ENCODE peak calls at places on chromosomes 12 and 14, in seven cellular contexts. K, P, M, X, R, C and S are unnamed samples. For H3K4me1, the result is how much of the 10 kb centered on the place peaks cover.

GRCh38 chr12:54977857-54978256 is 6.7 kb downstream of the TESPA1 start:
- DNase-seq in R (no peak), K (no peak), P (no peak), X (no peak), M (no peak), C (no peak), S (no peak)

GRCh38 chr14:55170526-55170925 is 20.9 kb downstream of the DLGAP5 start:
- DNase-seq in P (no peak), R (no peak), M (no peak), C (no peak), K (no peak), X (no peak), S (no peak)

GRCh38 chr12:78229491-78230209 is 399.0 kb downstream of the NAV3 start:
- DNase-seq in K (no peak), M (no peak), C (peak), X (no peak), R (no peak), P (peak), S (no peak)

GRCh38 chr12:111436266-111436665 is 30.5 kb downstream of the SH2B3 start:
- DNase-seq in R (no peak), M (no peak), K (no peak), X (no peak), P (no peak), C (no peak), S (no peak)

GRCh38 chr14:21090194-21090939 is 8.1 kb downstream of the ZNF219 start:
- DNase-seq in M (no peak), P (peak), C (no peak), K (no peak), X (no peak), R (no peak), S (no peak)

GRCh38 chr12:47882796-47883546 is 21.8 kb downstream of the VDR start:
- DNase-seq in M (peak), X (no peak), R (peak), K (no peak), P (peak), C (peak), S (no peak)

GRCh38 chr12:93461503-93461902 is 5.8 kb upstream of the MRPL42 start:
- DNase-seq in K (no peak), X (no peak), R (no peak), M (no peak), C (no peak), P (no peak), S (no peak)

GRCh38 chr12:52203126-52203921 is 11.5 kb upstream of the KRT80 start:
- DNase-seq in X (no peak), C (peak), R (peak), P (peak), M (peak), K (peak), S (peak)

GRCh38 chr14:76955575-76956252 is 72.8 kb downstream of the IRF2BPL start:
- DNase-seq in P (no peak), R (no peak), X (peak), C (peak), K (peak), M (peak), S (no peak)

GRCh38 chr12:3249081-3249800 is 172.1 kb downstream of the TSPAN9 start:
- DNase-seq in K (no peak), X (no peak), M (no peak), C (no peak), P (no peak), R (no peak), S (no peak)

GRCh38 chr14:95759952-95760351 is 46.0 kb upstream of the TCL1A start:
- DNase-seq in K (no peak), P (no peak), X (no peak), M (no peak), R (no peak), C (no peak), S (no peak)

GRCh38 chr12:120101182-120101581 is 15.4 kb downstream of the RAB35 start:
- DNase-seq in K (no peak), M (peak), C (no peak), P (peak), R (no peak), X (no peak), S (no peak)

GRCh38 chr12:48995061-48995879 is 3.9 kb downstream of the DDN start:
- DNase-seq in C (peak), X (peak), K (peak), R (peak), M (peak), P (peak), S (peak)

GRCh38 chr12:11656550-11656949 is 7.1 kb downstream of the ETV6 start:
- DNase-seq in M (no peak), X (no peak), P (no peak), R (no peak), C (no peak), K (no peak), S (no peak)
- H3K4me1 ChIP-seq in M (under half), X (under half), P (under half), R (half or more), C (half or more), K (under half), S (under half)

GRCh38 chr12:7555752-7556151 is 52.2 kb upstream of the CD163 start:
- DNase-seq in K (no peak), M (no peak), R (no peak), X (no peak), C (peak), P (no peak), S (no peak)
- H3K27ac ChIP-seq in K (no peak), M (no peak), R (no peak), X (no peak), C (no peak), P (no peak), S (no peak)

GRCh38 chr12:53221203-53222076 is 10.6 kb downstream of the RARG start:
- DNase-seq in X (peak), R (peak), C (peak), M (peak), K (peak), P (peak), S (peak)

GRCh38 chr12:53219116-53219955 is 12.3 kb upstream of the ITGB7 start:
- DNase-seq in X (peak), P (no peak), R (no peak), M (peak), C (peak), K (no peak), S (no peak)

GRCh38 chr12:53219956-53220856 is 11.8 kb downstream of the RARG start:
- DNase-seq in X (peak), R (peak), M (peak), C (peak), P (peak), K (peak), S (no peak)

GRCh38 chr12:53222170-53223005 is 9.6 kb downstream of the RARG start:
- DNase-seq in C (no peak), P (no peak), M (no peak), X (no peak), K (no peak), R (no peak), S (no peak)

DNA sequence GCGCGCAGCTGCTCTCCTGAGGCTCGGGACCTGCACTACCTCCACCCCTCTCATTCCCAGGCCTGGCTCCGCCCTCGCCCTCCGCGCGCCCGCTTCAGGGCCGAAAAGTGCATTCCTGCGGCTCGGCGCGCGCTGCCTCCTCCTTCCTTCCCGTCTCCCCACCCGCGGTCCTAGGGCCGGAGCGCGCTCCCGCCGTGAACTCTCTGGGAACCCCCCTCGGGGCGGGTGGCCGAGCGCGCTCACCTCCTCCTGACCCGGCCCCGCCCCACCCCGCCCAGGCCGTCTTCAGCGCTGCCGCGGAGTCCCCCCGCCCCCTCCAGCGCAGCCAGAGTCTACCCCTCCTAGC is 11.2 kb downstream of the RARG start:
- DNase-seq in P (peak), K (peak), X (peak), M (peak), R (peak), C (peak), S (peak)
- TF ChIP-seq POLR2A in P (no peak), K (peak), X (no peak), M (no peak), R (no peak), C (no peak), S (no peak)

DNA sequence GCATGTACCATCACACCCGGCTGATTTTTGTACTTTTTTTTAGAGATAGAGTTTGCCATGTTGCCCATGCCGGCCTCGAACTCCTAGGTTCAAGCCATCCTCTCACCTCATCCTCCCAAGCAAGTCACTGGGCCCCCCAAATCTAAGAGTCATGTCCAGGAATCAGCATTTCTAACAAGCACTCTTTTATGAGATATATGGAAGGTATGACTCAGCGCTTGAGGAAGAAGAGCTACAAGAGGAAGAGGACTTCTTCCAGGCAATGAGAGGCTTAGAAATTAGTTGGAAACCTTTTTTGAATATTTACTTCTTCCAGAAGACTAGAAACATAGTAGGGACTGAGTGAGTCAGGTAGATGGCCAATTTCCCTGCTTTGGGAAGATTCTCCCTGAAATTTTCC is 114.5 kb downstream of the HMGA2 start:
- DNase-seq in K (no peak), P (no peak), C (no peak), M (no peak), R (no peak), X (no peak), S (no peak)
- H3K4me1 ChIP-seq in K (under half), P (under half), C (under half), M (under half), R (under half), X (under half), S (under half)

GRCh38 chr12:53967451-53968059 is 5.4 kb upstream of the HOXC11 start:
- DNase-seq in K (no peak), C (no peak), X (no peak), R (no peak), P (no peak), M (no peak), S (no peak)

GRCh38 chr12:53969588-53970259 is 3.2 kb upstream of the HOXC11 start:
- DNase-seq in X (no peak), C (no peak), M (no peak), R (no peak), K (no peak), P (no peak), S (no peak)

GRCh38 chr12:53966385-53967133 is 6.4 kb upstream of the HOXC11 start:
- DNase-seq in C (no peak), P (no peak), X (no peak), R (no peak), M (no peak), K (no peak), S (no peak)

GRCh38 chr12:53970451-53970850 is 2.5 kb upstream of the HOXC11 start:
- DNase-seq in X (no peak), M (no peak), R (no peak), K (no peak), P (no peak), C (no peak), S (no peak)

GRCh38 chr12:53968214-53969127 is 4.5 kb upstream of the HOXC11 start:
- DNase-seq in R (no peak), X (no peak), C (no peak), P (no peak), K (no peak), M (no peak), S (no peak)
- H3K27ac ChIP-seq in R (no peak), X (no peak), C (no peak), P (no peak), K (no peak), M (no peak), S (peak)

DNA sequence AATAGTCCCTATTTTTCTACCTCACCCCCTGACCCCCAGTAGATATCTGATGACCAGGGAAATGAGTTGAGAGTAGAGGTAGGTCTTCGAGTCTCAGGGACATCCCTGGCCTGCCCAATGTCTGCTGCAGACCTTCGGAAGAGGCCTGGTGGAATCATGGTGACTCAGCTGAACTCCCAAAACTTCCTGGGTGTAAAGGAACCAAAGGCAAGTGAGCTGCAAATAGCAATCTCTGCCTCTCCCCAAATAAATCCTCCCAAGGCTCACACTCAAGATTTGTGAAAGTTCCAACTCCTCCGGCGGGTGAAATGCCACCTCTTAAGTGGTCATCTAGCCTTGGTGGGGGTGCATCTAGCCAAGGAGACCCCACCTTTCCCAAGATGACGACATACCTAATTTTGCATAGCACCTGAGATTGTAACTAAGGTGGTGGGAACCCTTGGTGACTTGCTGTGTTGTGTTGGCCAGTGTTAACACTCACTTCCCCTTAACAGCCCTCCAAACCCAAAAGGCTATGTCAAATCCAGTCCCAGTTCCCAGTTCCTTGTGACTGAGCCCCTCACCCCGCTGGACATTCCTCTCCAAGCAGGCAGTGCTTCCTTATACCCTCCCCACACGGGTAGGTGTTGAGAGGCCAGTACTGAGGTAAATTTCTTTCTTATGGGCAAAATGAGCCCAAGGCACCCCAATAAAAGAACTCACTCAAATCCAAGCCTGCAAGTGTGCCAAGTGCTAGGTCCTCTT is 6.2 kb downstream of the ZFP36L1 start:
- DNase-seq in K (no peak), X (peak), R (peak), C (peak), P (no peak), M (peak), S (peak)
- TF ChIP-seq POLR2A in K (no peak), X (no peak), R (no peak), C (peak), P (peak), M (no peak), S (no peak)